ENCODE peak calls at places on chromosomes 6 and 20, in nine cellular contexts. F is right lobe of liver, S is endodermal cell, Z is AG09309, V is ovary, X is bronchial epithelial cell, J is lower lobe of right lung, L is tibial artery, Y is cardiac fibroblast. G is an unnamed sample.

GRCh38 chr6:17574871-17575560 is 25.1 kb upstream of the FAM8A1 start:
- DNase-seq in F (no peak), S (no peak), Z (peak; percentile 72), V (no peak), X (peak; percentile 88), J (no peak), L (no peak), Y (peak; percentile 78), G (no peak)

GRCh38 chr6:148677594-148678476 is 69.0 kb upstream of the UST start:
- DNase-seq in F (no peak), S (no peak), Z (no peak), V (no peak), X (no peak), J (no peak), L (no peak), Y (no peak), G (no peak)

GRCh38 chr6:23282243-23283021 is 713.1 kb downstream of the HDGFL1 start:
- DNase-seq in F (no peak), S (no peak), Z (no peak), V (no peak), X (no peak), J (no peak), L (no peak), Y (no peak), G (no peak)

GRCh38 chr6:167919349-167919748 is 78.1 kb upstream of the KIF25 start:
- DNase-seq in F (no peak), S (no peak), Z (no peak), V (no peak), X (no peak), J (no peak), L (no peak), Y (no peak), G (no peak)

GRCh38 chr20:9912858-9913434 is 74.1 kb upstream of the PAK5 start:
- DNase-seq in F (no peak), S (peak; percentile 81), Z (peak; percentile 8), V (no peak), X (peak; percentile 43), J (peak; percentile 44), L (peak; percentile 32), Y (peak; percentile 55), G (peak; percentile 54)

GRCh38 chr6:144568241-144568640 is 283.1 kb downstream of the UTRN start:
- DNase-seq in F (no peak), S (no peak), Z (no peak), V (no peak), X (no peak), J (no peak), L (no peak), Y (peak; percentile 15), G (no peak)

GRCh38 chr20:49768204-49769124 is 44.2 kb upstream of the SLC9A8 start:
- DNase-seq in F (peak; percentile 77), S (peak; percentile 74), Z (peak; percentile 87), V (peak; percentile 53), X (peak; percentile 95), J (peak; percentile 70), L (peak; percentile 67), Y (peak; percentile 98), G (peak; percentile 27)

GRCh38 chr6:139017227-139017626 is 11.3 kb upstream of the ABRACL start:
- DNase-seq in F (peak; percentile 60), S (no peak), Z (no peak), V (no peak), X (no peak), J (no peak), L (no peak), Y (peak; percentile 16), G (no peak)

GRCh38 chr6:114712129-114712662 is 369.4 kb upstream of the HS3ST5 start:
- DNase-seq in F (no peak), S (no peak), Z (no peak), V (no peak), X (no peak), J (no peak), L (no peak), Y (no peak), G (no peak)

GRCh38 chr20:23602699-23603098 is 3.0 kb downstream of the CST9 start:
- DNase-seq in F (no peak), S (no peak), Z (no peak), V (no peak), X (no peak), J (no peak), L (no peak), Y (no peak), G (no peak)

DNA sequence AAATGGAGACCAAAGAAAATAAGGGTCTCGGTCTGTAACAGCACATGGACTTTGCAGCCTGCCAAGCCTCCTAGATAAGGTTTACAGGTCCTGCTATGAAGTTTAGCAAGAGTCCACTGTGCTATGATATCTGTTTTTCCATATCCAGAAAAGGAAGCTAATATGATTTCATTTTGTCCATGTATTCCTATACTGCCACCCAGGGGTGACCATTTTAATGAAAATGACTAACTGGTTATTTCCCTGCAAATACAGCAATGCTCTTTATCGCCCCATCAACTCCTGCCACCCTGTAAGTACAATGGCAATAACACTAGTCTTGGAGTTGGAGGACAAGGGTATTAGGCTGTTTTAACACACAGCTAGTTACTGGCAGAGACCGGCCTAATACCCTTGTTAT is 115.2 kb upstream of the GLP1R start:
- DNase-seq in F (no peak), S (no peak), Z (no peak), V (no peak), X (peak; percentile 45), J (no peak), L (no peak), Y (peak; percentile 12), G (no peak)
- TF ChIP-seq CTCF in F (peak; percentile 44), S (no peak), Z (peak; percentile 23), V (no peak), X (peak; percentile 39), J (peak; percentile 19), L (no peak), Y (peak; percentile 32), G (peak; percentile 34)

GRCh38 chr20:6140947-6141346 is 18.1 kb upstream of the FERMT1 start:
- DNase-seq in F (no peak), S (peak; percentile 69), Z (no peak), V (no peak), X (no peak), J (no peak), L (no peak), Y (no peak), G (peak; percentile 27)
- TF ChIP-seq CTCF in F (no peak), S (peak; percentile 43), Z (peak; percentile 33), V (no peak), X (peak; percentile 13), J (no peak), L (no peak), Y (no peak), G (no peak)

DNA sequence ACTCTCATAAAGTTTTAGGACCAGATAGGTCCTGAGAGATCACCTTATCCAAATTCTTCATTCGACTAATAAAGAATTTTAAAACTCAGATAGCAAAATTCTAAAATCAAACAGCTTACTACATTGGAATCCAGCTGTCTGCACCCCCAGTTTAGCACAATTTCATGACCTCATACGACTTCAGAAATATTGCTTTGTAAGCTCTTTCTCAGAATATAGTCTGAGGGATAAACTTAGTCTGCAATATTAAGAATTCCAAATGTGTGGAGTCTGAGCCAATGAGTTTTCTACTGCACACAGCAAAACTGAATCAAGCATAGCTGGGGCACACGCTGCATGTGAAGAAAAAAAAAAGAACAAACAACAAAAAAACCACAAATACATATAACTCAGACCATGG is 541.6 kb upstream of the CHD6 start:
- DNase-seq in F (no peak), S (no peak), Z (no peak), V (no peak), X (no peak), J (no peak), L (no peak), Y (no peak), G (no peak)
- TF ChIP-seq CTCF in F (no peak), S (no peak), Z (no peak), V (no peak), X (no peak), J (no peak), L (no peak), Y (no peak), G (no peak)

DNA sequence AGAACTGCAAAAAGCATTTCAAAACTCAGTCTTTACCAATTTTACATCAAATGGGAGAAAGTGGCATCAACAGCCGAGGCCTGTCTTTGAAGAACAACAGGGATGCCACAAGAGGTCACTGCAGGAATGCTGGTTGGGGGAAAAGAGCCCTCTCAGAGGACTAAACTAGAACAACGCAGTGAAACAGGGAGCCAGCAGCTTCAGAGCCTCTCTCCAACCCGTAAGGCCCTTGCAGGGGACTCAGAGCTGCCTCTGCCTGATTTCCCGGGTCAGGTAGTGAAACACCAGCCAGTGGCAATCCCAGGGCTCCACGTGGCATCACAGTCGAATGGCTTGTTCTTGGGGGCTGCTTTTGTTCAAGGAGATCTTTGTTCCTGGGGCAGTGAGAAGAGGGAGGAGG is 55.0 kb upstream of the KCNK16 start:
- DNase-seq in F (peak; percentile 60), S (peak; percentile 91), Z (peak; percentile 55), V (peak; percentile 69), X (peak; percentile 49), J (no peak), L (peak; percentile 57), Y (peak; percentile 84), G (peak; percentile 29)
- TF ChIP-seq CTCF in F (peak; percentile 68), S (peak; percentile 89), Z (peak; percentile 91), V (peak; percentile 7), X (peak; percentile 69), J (peak; percentile 76), L (peak; percentile 65), Y (peak; percentile 75), G (no peak)

GRCh38 chr20:43859994-43860393 is 54.7 kb upstream of the TOX2 start:
- DNase-seq in F (no peak), S (no peak), Z (no peak), V (no peak), X (no peak), J (no peak), L (no peak), Y (no peak), G (no peak)
- TF ChIP-seq CTCF in F (no peak), S (no peak), Z (no peak), V (no peak), X (no peak), J (no peak), L (no peak), Y (no peak), G (no peak)

GRCh38 chr20:33211817-33212424 is 5.2 kb upstream of the BPIFA3 start:
- DNase-seq in F (peak; percentile 62), S (peak; percentile 92), Z (no peak), V (no peak), X (peak; percentile 65), J (peak; percentile 58), L (no peak), Y (peak; percentile 49), G (peak; percentile 57)
- TF ChIP-seq CTCF in F (peak; percentile 61), S (peak; percentile 94), Z (peak; percentile 42), V (no peak), X (peak; percentile 65), J (peak; percentile 46), L (no peak), Y (peak; percentile 47), G (peak; percentile 35)

GRCh38 chr20:21640556-21640955 is 64.9 kb upstream of the PAX1 start:
- DNase-seq in F (no peak), S (peak; percentile 89), Z (no peak), V (no peak), X (peak; percentile 19), J (no peak), L (no peak), Y (no peak), G (peak; percentile 8)
- TF ChIP-seq CTCF in F (no peak), S (peak; percentile 83), Z (no peak), V (no peak), X (peak; percentile 10), J (no peak), L (no peak), Y (no peak), G (no peak)

DNA sequence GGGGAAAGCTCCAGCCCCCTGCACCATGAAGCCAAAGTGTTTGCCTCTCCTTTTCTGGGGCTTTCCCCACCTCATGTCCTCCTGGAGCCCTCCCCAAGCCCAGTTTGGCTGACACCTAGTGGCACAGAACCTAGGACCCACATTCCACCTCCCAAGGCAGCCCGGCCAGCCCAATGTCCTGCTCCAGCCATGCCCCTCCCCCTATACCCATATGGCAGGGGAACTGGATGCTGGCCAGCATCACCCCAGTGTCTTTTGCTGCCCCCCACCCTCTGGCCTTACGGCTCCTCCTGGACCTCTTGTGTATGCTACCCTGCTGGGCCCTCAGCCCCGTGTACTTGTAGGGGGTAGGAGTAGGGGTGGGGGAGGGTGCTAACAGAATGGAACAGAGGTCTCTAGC is 170.1 kb downstream of the KIF6 start:
- DNase-seq in F (no peak), S (peak; percentile 57), Z (no peak), V (no peak), X (no peak), J (no peak), L (no peak), Y (no peak), G (no peak)
- TF ChIP-seq CTCF in F (no peak), S (peak; percentile 16), Z (no peak), V (no peak), X (no peak), J (no peak), L (no peak), Y (no peak), G (no peak)

G was measured in activated CD8-positive, alpha-beta T cell treated with anti-CD3 and anti-CD28 coated beads for 36 hours.